ENCODE peak calls at places on chromosomes 7 and 10, in nine cellular contexts. Y, F, G, B, H, Q, X, O and P are unnamed samples.

GRCh38 chr7:29866490-29866930 is 60.2 kb downstream of the WIPF3 start:
- DNase-seq in Y (no peak), F (peak; percentile 44), G (no peak), B (no peak), H (no peak), Q (no peak), X (no peak), O (no peak), P (no peak)

GRCh38 chr10:62924344-62924748 is 108.2 kb upstream of the EGR2 start:
- DNase-seq in Y (peak; percentile 17), F (no peak), G (peak; percentile 25), B (no peak), H (no peak), Q (peak; percentile 84), X (peak; percentile 66), O (no peak), P (no peak)

GRCh38 chr7:76357379-76358052 is 1.3 kb downstream of the YWHAG start:
- DNase-seq in Y (no peak), F (no peak), G (no peak), B (no peak), H (no peak), Q (no peak), X (no peak), O (no peak), P (no peak)

GRCh38 chr7:78751253-78751652 is 702.2 kb downstream of the MAGI2 start:
- DNase-seq in Y (no peak), F (no peak), G (no peak), B (no peak), H (no peak), Q (no peak), X (no peak), O (no peak), P (no peak)

GRCh38 chr10:3714526-3714925 is 70.5 kb downstream of the KLF6 start:
- DNase-seq in Y (no peak), F (no peak), G (no peak), B (no peak), H (no peak), Q (no peak), X (no peak), O (no peak), P (no peak)

GRCh38 chr10:35545079-35545657 is 60.0 kb upstream of the GJD4 start:
- DNase-seq in Y (no peak), F (no peak), G (no peak), B (no peak), H (no peak), Q (no peak), X (no peak), O (no peak), P (no peak)

GRCh38 chr7:697259-697615 is 29.3 kb upstream of the DNAAF5 start:
- DNase-seq in Y (no peak), F (no peak), G (no peak), B (no peak), H (no peak), Q (no peak), X (no peak), O (no peak), P (no peak)

GRCh38 chr10:34281661-34282060 is 533.4 kb downstream of the PARD3 start:
- DNase-seq in Y (no peak), F (no peak), G (no peak), B (no peak), H (no peak), Q (no peak), X (no peak), O (no peak), P (no peak)

GRCh38 chr7:28813238-28813962 is 144.7 kb downstream of the TRIL start:
- DNase-seq in Y (peak; percentile 17), F (peak; percentile 11), G (no peak), B (no peak), H (no peak), Q (no peak), X (no peak), O (no peak), P (no peak)

GRCh38 chr10:127196955-127197432 is 603 bp upstream of the INSYN2A start:
- DNase-seq in Y (no peak), F (no peak), G (no peak), B (no peak), H (no peak), Q (no peak), X (no peak), O (no peak), P (no peak)

GRCh38 chr10:127195041-127195506 is 1.3 kb downstream of the INSYN2A start:
- DNase-seq in Y (peak; percentile 21), F (no peak), G (peak; percentile 22), B (no peak), H (no peak), Q (peak; percentile 41), X (no peak), O (no peak), P (peak; percentile 8)

GRCh38 chr10:127195571-127196226 is 692 bp downstream of the INSYN2A start:
- DNase-seq in Y (peak; percentile 17), F (peak; percentile 16), G (peak; percentile 19), B (no peak), H (no peak), Q (peak; percentile 44), X (peak; percentile 64), O (no peak), P (peak; percentile 16)

GRCh38 chr10:127194598-127194997 is 1.8 kb downstream of the INSYN2A start:
- DNase-seq in Y (no peak), F (no peak), G (no peak), B (no peak), H (no peak), Q (no peak), X (no peak), O (no peak), P (no peak)

GRCh38 chr10:127196227-127196954 is at the start of gene INSYN2A:
- DNase-seq in Y (peak; percentile 47), F (peak; percentile 52), G (peak; percentile 41), B (no peak), H (no peak), Q (peak; percentile 67), X (no peak), O (no peak), P (peak; percentile 29)
- TF ChIP-seq CTCF in Y (peak; percentile 42), F (no peak), G (no peak), B (peak; percentile 52), H (no peak), Q (no peak), X (no peak), O (no peak), P (peak; percentile 41)

DNA sequence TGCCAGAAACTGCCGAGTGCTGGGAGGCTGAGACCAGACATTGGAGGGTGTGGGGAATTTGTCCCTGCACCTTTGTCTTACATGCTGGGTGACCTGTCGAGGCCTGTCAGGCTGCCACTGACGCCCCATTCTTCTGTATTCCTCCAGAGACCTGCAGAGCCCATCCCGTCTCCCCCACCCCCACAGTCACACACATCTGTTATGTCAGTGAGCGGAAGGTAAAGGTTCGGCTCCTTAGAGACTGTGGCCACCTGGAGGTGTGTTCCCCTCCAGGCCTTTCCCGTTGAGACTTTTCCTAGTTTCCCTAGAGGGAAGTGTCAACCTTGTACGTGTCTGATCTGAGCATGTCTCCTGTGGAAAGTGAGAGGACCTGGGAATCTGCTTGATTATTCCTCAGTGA is 84.5 kb downstream of the ATXN7L1 start:
- DNase-seq in Y (no peak), F (no peak), G (peak; percentile 52), B (no peak), H (no peak), Q (no peak), X (no peak), O (no peak), P (no peak)
- TF ChIP-seq CTCF in Y (no peak), F (no peak), G (no peak), B (no peak), H (no peak), Q (no peak), X (no peak), O (no peak), P (no peak)

DNA sequence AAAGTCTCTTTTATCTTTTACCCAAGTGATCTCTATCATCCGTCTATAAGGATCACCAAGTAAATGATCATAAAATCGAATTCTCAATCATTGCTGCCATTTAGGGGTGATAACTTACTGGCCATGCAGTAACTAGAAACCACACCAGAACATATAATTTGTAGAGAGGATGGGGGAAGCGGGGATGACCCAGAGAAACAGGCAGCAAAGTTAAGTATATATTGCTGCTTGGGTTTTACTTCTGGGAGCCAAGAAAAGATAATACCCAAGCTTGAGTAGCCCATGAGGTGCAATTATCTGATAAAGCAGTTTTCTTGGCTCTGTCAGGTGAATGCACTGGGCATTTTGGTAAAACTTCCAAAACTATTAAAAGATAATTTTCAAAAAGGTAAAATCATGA is 18.9 kb downstream of the EXOC6 start:
- DNase-seq in Y (no peak), F (no peak), G (no peak), B (no peak), H (no peak), Q (no peak), X (no peak), O (no peak), P (no peak)
- TF ChIP-seq CTCF in Y (no peak), F (no peak), G (no peak), B (no peak), H (no peak), Q (no peak), X (no peak), O (no peak), P (no peak)

GRCh38 chr10:112554263-112554662 is 107.2 kb downstream of the VTI1A start:
- DNase-seq in Y (no peak), F (no peak), G (no peak), B (no peak), H (no peak), Q (no peak), X (no peak), O (no peak), P (no peak)
- TF ChIP-seq CTCF in Y (no peak), F (no peak), G (no peak), B (no peak), H (no peak), Q (no peak), X (no peak), O (no peak), P (no peak)

GRCh38 chr10:91335147-91335546 is 75.0 kb upstream of the HECTD2 start:
- DNase-seq in Y (no peak), F (no peak), G (no peak), B (no peak), H (no peak), Q (peak; percentile 21), X (no peak), O (no peak), P (no peak)
- TF ChIP-seq CTCF in Y (no peak), F (no peak), G (no peak), B (no peak), H (no peak), Q (no peak), X (no peak), O (no peak), P (no peak)